ENCODE peak calls at places on chromosomes 12 and 14, in six cellular contexts. B is GM12892, G is GM12891, J is H1, W is SK-N-SH, E is GM12878. L is an unnamed sample.

GRCh38 chr12:5723711-5724252 is 221.3 kb downstream of the ANO2 start:
- DNase-seq in B (no peak), G (no peak), J (no peak), W (no peak), E (no peak), L (no peak)

GRCh38 chr14:60544659-60545058 is 35.7 kb downstream of the SIX6 start:
- DNase-seq in B (no peak), G (peak), J (no peak), W (no peak), E (no peak), L (no peak)

GRCh38 chr12:38886064-38886463 is 19.3 kb downstream of the CPNE8 start:
- DNase-seq in B (no peak), G (no peak), J (no peak), W (no peak), E (no peak), L (peak)

GRCh38 chr14:102696332-102696731 is 80.9 kb upstream of the TRAF3 start:
- DNase-seq in B (no peak), G (no peak), J (no peak), W (no peak), E (no peak), L (peak)

GRCh38 chr12:114608509-114608908 is 75.5 kb downstream of the TBX3 start:
- DNase-seq in B (no peak), G (no peak), J (no peak), W (no peak), E (no peak), L (peak)

GRCh38 chr14:38616959-38617358 is 361.1 kb upstream of the CLEC14A start:
- DNase-seq in B (no peak), G (no peak), J (no peak), W (no peak), E (no peak), L (no peak)

GRCh38 chr14:81834308-81834707 is 300.7 kb upstream of the SEL1L start:
- DNase-seq in B (no peak), G (no peak), J (no peak), W (no peak), E (no peak), L (no peak)

GRCh38 chr12:48788852-48789775 is at the start of gene ADCY6:
- DNase-seq in B (no peak), G (no peak), J (no peak), W (peak), E (no peak), L (peak)

GRCh38 chr12:83945871-83946270 is 966.7 kb downstream of the SLC6A15 start:
- DNase-seq in B (no peak), G (no peak), J (no peak), W (no peak), E (no peak), L (peak)

GRCh38 chr12:6627598-6627997 is 8.2 kb downstream of the LPAR5 start:
- DNase-seq in B (no peak), G (no peak), J (no peak), W (no peak), E (no peak), L (no peak)

GRCh38 chr12:107461222-107461980 is 224.2 kb upstream of the PWP1 start:
- DNase-seq in B (no peak), G (no peak), J (no peak), W (peak), E (no peak), L (no peak)

GRCh38 chr14:55698051-55698450 is 118.0 kb downstream of the KTN1 start:
- DNase-seq in B (no peak), G (no peak), J (no peak), W (no peak), E (no peak), L (no peak)

GRCh38 chr14:52790011-52790755 is 1.2 kb downstream of the GNPNAT1 start:
- DNase-seq in B (no peak), G (no peak), J (no peak), W (no peak), E (no peak), L (no peak)
- TF ChIP-seq TAF1 in B (no peak), G (no peak), J (no peak), W (no peak), E (no peak), L (no peak)

DNA sequence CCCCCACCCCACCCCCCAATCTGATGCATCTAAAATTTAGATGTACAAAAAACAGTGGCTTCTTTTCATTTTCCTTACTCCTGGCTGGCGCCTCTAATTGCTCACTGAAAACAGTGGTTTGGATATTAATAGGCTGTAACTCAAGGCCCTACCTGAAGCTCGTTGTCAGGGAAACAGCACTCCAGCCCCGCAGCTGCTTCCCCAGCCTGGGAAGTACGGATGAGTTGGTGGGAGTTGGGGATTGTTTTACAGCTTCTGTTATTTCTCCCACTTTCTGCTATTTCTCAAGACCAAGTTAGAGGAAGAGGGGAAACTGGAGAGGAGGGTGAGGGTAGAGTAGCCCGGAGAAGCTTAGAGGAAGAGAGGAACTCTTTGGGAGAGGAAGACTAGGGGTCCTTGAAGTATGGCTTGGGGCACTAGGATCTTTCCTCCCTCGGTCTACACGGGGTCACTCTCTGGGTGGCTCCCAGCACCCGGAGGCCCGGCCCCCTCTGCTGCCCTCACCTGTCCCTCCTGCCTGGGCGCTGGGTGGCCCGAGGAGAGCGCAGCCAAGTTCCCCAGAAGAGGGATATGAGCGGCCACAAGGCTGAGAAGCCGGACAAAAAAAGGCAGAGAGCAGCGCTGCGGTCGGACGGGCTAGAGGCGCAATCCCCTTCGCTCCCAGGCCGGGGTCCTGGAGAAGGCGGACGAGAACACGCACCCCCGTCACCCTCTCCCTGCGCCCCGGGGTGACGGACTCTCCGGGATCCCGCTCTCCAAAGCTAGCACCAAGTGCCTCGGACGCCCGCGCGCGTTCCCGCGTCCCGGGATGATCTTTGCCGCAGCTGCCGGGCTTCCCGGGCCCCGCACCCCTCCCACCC is 702 bp downstream of the SPTB start:
- DNase-seq in B (no peak), G (no peak), J (no peak), W (peak), E (no peak), L (no peak)
- TF ChIP-seq TAF1 in B (no peak), G (no peak), J (no peak), W (no peak), E (no peak), L (no peak)

GRCh38 chr12:95808146-95808545 is 17.6 kb upstream of the NTN4 start:
- DNase-seq in B (no peak), G (no peak), J (no peak), W (no peak), E (no peak), L (no peak)

GRCh38 chr12:95809000-95809680 is 18.6 kb upstream of the NTN4 start:
- DNase-seq in B (no peak), G (no peak), J (no peak), W (no peak), E (no peak), L (no peak)

GRCh38 chr12:95804296-95804695 is 13.7 kb upstream of the NTN4 start:
- DNase-seq in B (no peak), G (no peak), J (no peak), W (no peak), E (no peak), L (no peak)

GRCh38 chr12:95803817-95804216 is 13.3 kb upstream of the NTN4 start:
- DNase-seq in B (no peak), G (no peak), J (no peak), W (no peak), E (no peak), L (no peak)

DNA sequence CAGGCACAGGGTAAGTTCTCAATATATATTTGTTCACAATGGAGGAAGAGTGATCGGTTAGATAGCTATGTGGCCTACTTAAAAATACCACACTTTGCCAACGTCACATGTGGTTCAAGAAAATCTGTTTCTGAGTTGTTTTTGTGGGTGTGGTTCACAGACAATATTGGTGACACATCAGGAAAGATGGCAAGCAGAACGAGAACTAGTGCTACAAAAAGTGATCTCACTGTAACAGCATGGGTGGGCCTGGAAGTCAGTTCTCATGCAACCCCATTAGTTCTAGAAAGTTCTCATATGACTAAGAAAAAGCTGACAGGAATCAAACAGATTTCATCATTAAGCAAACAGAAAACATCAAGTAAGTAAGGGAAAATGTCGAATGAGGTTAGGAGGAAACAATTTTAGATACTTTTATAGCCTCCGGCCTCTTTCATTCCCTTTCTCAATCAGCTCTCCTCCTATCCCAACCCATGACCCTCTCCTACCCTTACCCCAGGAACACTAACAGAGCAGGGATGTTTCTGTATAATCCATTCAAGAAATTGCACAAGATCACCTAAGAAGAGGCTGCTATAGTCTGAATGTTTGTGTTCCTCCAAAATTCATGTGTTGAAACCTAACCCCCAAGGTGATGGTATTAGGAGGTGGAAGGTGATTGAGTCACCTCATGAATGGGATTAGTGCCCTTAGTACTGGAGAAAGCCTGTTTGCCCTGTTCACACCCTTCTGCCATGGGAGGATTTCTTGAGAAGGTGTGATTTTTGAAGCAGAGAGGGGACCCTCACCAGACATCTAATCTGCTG is 15.5 kb upstream of the NTN4 start:
- DNase-seq in B (no peak), G (no peak), J (no peak), W (no peak), E (no peak), L (no peak)
- TF ChIP-seq TAF1 in B (no peak), G (no peak), J (no peak), W (no peak), E (no peak), L (no peak)

GRCh38 chr14:91271639-91272038 is 27.1 kb upstream of the GPR68 start:
- DNase-seq in B (no peak), G (no peak), J (no peak), W (peak), E (no peak), L (no peak)
- TF ChIP-seq TAF1 in B (no peak), G (no peak), J (no peak), W (no peak), E (no peak), L (no peak)

DNA sequence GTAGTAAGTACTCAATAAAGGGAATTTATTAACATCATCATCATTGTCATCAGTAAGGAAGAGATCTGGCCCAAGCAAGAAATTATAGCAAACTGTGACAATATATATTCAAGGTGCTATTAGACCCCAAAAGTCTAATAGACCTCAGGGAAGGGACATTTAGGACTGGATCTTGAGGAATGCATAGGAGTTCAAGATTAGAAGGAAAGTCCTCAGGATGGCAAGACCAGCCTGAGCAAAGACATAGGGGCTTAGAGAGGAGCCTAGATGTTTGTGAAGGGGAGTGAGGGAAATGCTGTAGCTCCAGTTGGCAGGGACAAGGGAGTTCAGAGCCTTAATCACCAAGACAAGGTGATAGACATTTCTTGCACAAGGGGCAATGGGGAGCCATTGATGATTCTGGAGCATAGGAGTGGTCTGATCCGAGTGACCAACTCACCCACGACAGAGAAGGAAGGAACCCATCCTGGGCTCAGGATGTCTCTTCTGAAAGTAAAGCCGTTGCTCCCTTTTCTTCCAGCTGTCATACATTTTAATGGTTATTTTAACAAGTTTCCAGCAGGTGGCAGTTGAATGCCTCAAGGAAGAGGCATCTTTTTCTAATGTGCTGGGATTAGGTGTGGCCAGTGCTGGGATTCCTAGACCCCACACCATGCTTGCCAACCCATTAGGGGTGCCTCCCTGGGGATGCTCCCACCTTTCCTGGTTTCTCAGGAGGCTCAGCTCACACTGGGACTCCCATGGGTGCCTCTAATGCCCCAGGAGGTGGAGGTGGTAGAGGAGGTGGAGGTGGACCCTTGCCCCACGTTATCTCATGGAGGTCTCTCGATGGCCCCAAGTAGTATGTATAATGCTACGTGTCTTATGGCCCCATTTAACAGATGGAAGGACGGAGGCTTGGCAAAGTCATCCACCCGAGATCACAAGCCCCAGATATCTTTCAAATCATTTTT is 37.8 kb downstream of the PHETA1 start:
- DNase-seq in B (no peak), G (no peak), J (no peak), W (no peak), E (no peak), L (peak)
- TF ChIP-seq TAF1 in B (no peak), G (no peak), J (no peak), W (no peak), E (no peak), L (no peak)

GRCh38 chr14:69350892-69351291 is 47.2 kb downstream of the ERH start:
- DNase-seq in B (no peak), G (no peak), J (no peak), W (no peak), E (no peak), L (no peak)

GRCh38 chr14:69351911-69352310 is 46.2 kb downstream of the ERH start:
- DNase-seq in B (no peak), G (no peak), J (no peak), W (no peak), E (no peak), L (no peak)

GRCh38 chr14:69346710-69347109 is 51.4 kb downstream of the ERH start:
- DNase-seq in B (no peak), G (no peak), J (peak), W (peak), E (no peak), L (no peak)

GRCh38 chr14:69351385-69351784 is 46.7 kb downstream of the ERH start:
- DNase-seq in B (no peak), G (no peak), J (no peak), W (no peak), E (no peak), L (no peak)

GRCh38 chr14:69349091-69349777 is 48.9 kb downstream of the ERH start:
- DNase-seq in B (no peak), G (no peak), J (no peak), W (no peak), E (no peak), L (no peak)
- TF ChIP-seq TAF1 in B (no peak), G (no peak), J (no peak), W (no peak), E (no peak), L (no peak)

DNA sequence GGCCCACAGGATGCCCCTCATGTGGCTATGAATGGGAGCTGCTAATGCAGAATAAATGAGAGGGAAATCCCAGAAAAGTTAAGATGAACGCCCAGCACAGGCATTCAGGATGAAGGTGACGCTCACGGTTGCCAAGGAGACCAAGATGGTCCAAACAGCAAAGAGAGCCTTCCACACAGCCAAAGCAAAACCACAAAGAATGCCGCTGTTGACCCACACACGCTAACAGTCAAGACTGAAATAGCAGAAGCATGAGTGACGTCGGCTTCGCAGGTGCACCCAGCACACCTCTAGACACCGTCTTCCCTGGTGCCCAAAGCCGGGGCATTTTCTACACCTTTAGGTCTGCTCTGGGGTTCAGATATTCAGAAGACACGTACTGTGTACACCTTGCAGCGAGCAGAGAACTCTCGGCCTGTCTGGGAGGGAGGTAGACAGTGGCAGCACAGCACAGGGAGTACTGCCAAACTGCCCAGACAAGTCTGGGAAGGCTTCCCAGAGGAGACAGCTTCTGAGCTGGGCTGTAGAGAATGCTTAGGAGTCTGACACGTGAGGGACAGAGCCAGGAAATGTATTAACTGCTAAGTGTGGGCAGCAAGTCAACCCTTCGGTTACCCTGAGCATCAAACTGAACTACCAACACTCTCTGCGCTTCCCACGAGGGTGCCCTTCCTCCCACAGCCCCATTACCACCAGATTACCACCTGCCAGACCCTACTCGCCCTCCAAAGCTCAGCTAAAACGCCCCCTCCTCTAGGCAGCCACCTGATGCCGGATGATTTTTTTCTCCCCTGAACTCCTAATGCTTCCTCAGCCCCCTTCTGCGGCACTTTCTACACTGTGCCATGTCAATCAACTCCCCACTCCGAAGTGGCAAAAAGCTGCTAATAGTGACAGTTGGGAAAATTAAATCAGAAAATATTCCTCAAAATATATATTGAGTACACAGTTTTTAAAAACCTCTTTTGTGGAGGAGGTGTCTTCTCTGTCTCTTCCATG is 50.1 kb downstream of the CCDC88C start:
- DNase-seq in B (peak), G (peak), J (no peak), W (no peak), E (peak), L (no peak)
- TF ChIP-seq TAF1 in B (peak), G (no peak), J (no peak), W (no peak), E (peak), L (no peak)

GRCh38 chr14:99649219-99649618 is 4.3 kb downstream of the HHIPL1 start:
- DNase-seq in B (no peak), G (no peak), J (no peak), W (no peak), E (no peak), L (no peak)
- TF ChIP-seq TAF1 in B (no peak), G (no peak), J (no peak), W (no peak), E (no peak), L (no peak)